ENCODE peak calls at places on chromosome 21, in five cellular contexts. Z is lower lobe of right lung, L is lung, G is AG09309, N is GM12865. R is an unnamed sample.

GRCh38 chr21:38775733-38776132 is 30.0 kb upstream of the ETS2 start:
- DNase-seq in L (no peak), G (no peak), Z (no peak), N (no peak), R (no peak)

GRCh38 chr21:18030248-18030647 is 211.1 kb upstream of the C21orf91 start:
- DNase-seq in G (no peak), L (no peak), N (peak), Z (no peak), R (peak)

GRCh38 chr21:35399002-35399401 is 349.9 kb upstream of the RUNX1 start:
- DNase-seq in Z (no peak), L (no peak), N (no peak), G (no peak), R (no peak)

GRCh38 chr21:34845521-34846213 is 176.9 kb downstream of the CLIC6 start:
- DNase-seq in L (peak), N (peak), G (no peak), Z (peak), R (peak)

GRCh38 chr21:46062471-46063211 is 35.3 kb upstream of the COL6A2 start:
- DNase-seq in L (no peak), Z (no peak), G (no peak), N (no peak), R (no peak)

GRCh38 chr21:17002628-17003027 is 510.2 kb upstream of the CXADR start:
- DNase-seq in G (no peak), N (no peak), L (no peak), Z (no peak), R (no peak)

GRCh38 chr21:44637018-44637850 is at the start of gene KRTAP10-10:
- DNase-seq in G (no peak), L (no peak), N (no peak), Z (no peak), R (no peak)

GRCh38 chr21:45513003-45513706 is 29.1 kb downstream of the SLC19A1 start:
- DNase-seq in N (no peak), Z (peak), G (no peak), L (peak), R (no peak)

GRCh38 chr21:43758132-43758619 is 17.9 kb downstream of the CSTB start:
- DNase-seq in G (peak), Z (no peak), L (no peak), N (no peak), R (no peak)

GRCh38 chr21:22120616-22121266 is 1122.5 kb downstream of the NCAM2 start:
- DNase-seq in Z (no peak), G (no peak), L (no peak), N (no peak), R (no peak)

GRCh38 chr21:17436626-17437111 is 76.2 kb upstream of the CXADR start:
- DNase-seq in L (no peak), G (no peak), Z (no peak), N (no peak), R (no peak)

GRCh38 chr21:34977333-34977732 is 71.8 kb downstream of the RUNX1 start:
- DNase-seq in Z (no peak), N (no peak), G (no peak), L (no peak), R (no peak)

GRCh38 chr21:46585191-46585953 is 19.5 kb downstream of the S100B start:
- DNase-seq in Z (no peak), L (no peak), G (no peak), N (no peak), R (no peak)

GRCh38 chr21:27772816-27773215 is 805.9 kb upstream of the ADAMTS5 start:
- DNase-seq in G (peak), L (no peak), Z (no peak), N (no peak), R (no peak)

GRCh38 chr21:45822429-45823099 is 159.0 kb upstream of the COL6A1 start:
- DNase-seq in G (no peak), N (no peak), L (no peak), Z (no peak), R (no peak)

GRCh38 chr21:34983680-34984086 is 65.4 kb downstream of the RUNX1 start:
- DNase-seq in L (no peak), G (no peak), Z (no peak), N (no peak), R (peak)

GRCh38 chr21:42256316-42256715 is 37.4 kb downstream of the ABCG1 start:
- DNase-seq in Z (no peak), N (no peak), L (no peak), G (no peak), R (no peak)

GRCh38 chr21:42255038-42255601 is 36.2 kb downstream of the ABCG1 start:
- DNase-seq in G (no peak), Z (peak), N (no peak), L (no peak), R (no peak)

GRCh38 chr21:42254631-42255030 is 35.7 kb downstream of the ABCG1 start:
- DNase-seq in G (no peak), L (no peak), N (no peak), Z (peak), R (no peak)

GRCh38 chr21:42257091-42257760 is 38.3 kb downstream of the ABCG1 start:
- DNase-seq in N (no peak), G (no peak), Z (peak), L (no peak), R (no peak)

GRCh38 chr21:42255825-42256224 is 36.9 kb downstream of the ABCG1 start:
- DNase-seq in G (no peak), N (no peak), L (no peak), Z (no peak), R (no peak)
- TF ChIP-seq CTCF in G (no peak), N (no peak), L (no peak), Z (no peak), R (no peak)

GRCh38 chr21:31873275-31873695 is 465 bp downstream of the HUNK start:
- DNase-seq in Z (no peak), L (no peak), G (no peak), N (no peak), R (peak)

GRCh38 chr21:31874817-31875216 is 2.0 kb downstream of the HUNK start:
- DNase-seq in Z (no peak), L (no peak), G (no peak), N (no peak), R (no peak)

GRCh38 chr21:31872452-31873274 is at the start of gene HUNK:
- DNase-seq in Z (peak), L (peak), G (no peak), N (peak), R (peak)

GRCh38 chr21:31875424-31876097 is 2.7 kb downstream of the HUNK start:
- DNase-seq in G (no peak), N (no peak), L (no peak), Z (no peak), R (no peak)

DNA sequence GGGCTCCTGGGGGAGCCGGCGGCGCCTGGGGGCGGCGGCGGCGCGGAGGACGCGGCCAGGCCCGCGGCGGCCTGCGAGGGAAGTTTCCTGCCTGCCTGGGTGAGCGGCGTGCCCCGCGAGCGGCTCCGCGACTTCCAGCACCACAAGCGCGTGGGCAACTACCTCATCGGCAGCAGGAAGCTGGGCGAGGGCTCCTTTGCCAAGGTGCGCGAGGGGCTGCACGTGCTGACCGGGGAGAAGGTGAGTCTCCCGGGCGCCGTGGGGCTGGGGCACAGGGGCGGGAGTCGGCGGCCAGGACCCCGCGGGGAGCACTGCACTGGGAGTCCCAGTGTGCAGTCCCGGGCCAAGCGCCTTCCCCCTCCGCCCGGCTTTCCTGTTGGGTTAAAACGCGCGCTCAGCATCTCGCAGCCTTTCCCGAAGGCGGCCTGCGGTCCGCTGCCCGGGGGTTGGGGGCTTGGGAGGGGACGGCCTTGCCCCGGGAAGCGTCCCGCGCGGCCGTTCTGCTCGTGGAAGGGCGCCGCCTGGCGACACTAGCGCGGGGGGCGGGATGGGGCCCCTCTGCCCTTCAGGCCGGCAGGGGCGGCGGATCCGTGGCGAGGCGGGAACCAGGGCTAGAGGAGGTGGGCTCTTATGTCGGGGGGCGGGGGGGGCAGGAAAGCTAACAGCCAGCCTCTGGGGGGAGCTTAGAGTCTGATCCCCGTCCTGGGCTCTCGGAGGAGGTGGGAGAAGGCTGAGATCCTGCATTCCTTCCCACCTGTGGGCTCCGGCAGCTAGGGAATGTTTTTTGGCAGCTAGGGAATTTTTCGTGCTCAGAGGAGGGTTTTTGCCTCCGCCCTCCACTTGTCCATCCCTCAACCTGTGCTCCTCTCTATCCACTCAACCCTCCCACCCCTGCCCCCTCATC is 1.1 kb downstream of the HUNK start:
- DNase-seq in L (peak), G (no peak), N (peak), Z (peak), R (peak)
- TF ChIP-seq CTCF in L (no peak), G (peak), N (peak), Z (peak), R (peak)

GRCh38 chr21:15552914-15553491 is 176.8 kb upstream of the USP25 start:
- DNase-seq in N (no peak), Z (no peak), G (no peak), L (no peak), R (no peak)
- TF ChIP-seq CTCF in N (peak), Z (peak), G (peak), L (peak), R (peak)

DNA sequence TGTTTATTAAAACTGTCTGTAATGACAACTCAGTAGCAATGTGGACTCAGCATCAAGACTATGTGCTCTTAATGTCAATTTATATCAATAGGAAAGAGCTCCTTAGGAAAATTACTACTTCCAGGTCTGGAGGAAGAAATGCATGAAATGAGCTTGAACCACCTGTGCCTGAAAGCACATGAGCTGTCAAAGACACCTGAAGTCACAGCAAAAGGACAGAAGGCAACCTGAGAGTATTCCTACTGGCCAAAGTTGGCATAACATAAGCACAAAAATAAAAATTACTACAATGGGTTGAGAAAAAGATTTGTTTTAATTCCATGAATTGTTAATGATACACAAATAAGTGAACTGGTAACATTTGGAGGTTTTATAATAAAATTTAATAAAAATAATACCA is 13.4 kb upstream of the KRTAP7-1 start:
- DNase-seq in L (no peak), Z (no peak), G (no peak), N (no peak), R (no peak)
- TF ChIP-seq CTCF in L (no peak), Z (no peak), G (no peak), N (no peak), R (no peak)

GRCh38 chr21:29338256-29338655 is 39.5 kb downstream of the BACH1 start:
- DNase-seq in L (no peak), N (no peak), Z (no peak), G (no peak), R (no peak)

GRCh38 chr21:29332461-29333354 is 34.0 kb downstream of the BACH1 start:
- DNase-seq in G (no peak), N (no peak), Z (no peak), L (no peak), R (no peak)

GRCh38 chr21:29333355-29333746 is 34.6 kb downstream of the BACH1 start:
- DNase-seq in G (no peak), Z (no peak), N (no peak), L (no peak), R (no peak)

GRCh38 chr21:29335720-29336119 is 37.0 kb downstream of the BACH1 start:
- DNase-seq in G (no peak), N (no peak), L (no peak), Z (no peak), R (no peak)

GRCh38 chr21:29334717-29335428 is 36.2 kb downstream of the BACH1 start:
- DNase-seq in Z (no peak), L (no peak), G (no peak), N (no peak), R (no peak)
- TF ChIP-seq CTCF in Z (no peak), L (no peak), G (no peak), N (no peak), R (no peak)

GRCh38 chr21:25422610-25423608 is 184.4 kb downstream of the MRPL39 start:
- DNase-seq in L (no peak), N (peak), Z (no peak), G (no peak), R (no peak)

GRCh38 chr21:25424045-25424444 is 183.2 kb downstream of the MRPL39 start:
- DNase-seq in G (no peak), N (peak), L (no peak), Z (no peak), R (no peak)

GRCh38 chr21:25420831-25421230 is 186.4 kb downstream of the MRPL39 start:
- DNase-seq in N (peak), Z (no peak), G (no peak), L (no peak), R (no peak)

GRCh38 chr21:25424674-25425073 is 182.6 kb downstream of the MRPL39 start:
- DNase-seq in L (no peak), G (no peak), Z (no peak), N (peak), R (no peak)

GRCh38 chr21:25421327-25422028 is 185.8 kb downstream of the MRPL39 start:
- DNase-seq in L (no peak), N (peak), Z (no peak), G (peak), R (peak)
- TF ChIP-seq CTCF in L (peak), N (peak), Z (peak), G (peak), R (peak)